ENCODE peak calls at places on chromosomes 1 and 21, in seven cellular contexts. One of them, this sample, is unnamed.

GRCh38 chr1:214569357-214570004 is 18.1 kb upstream of the PTPN14 start:
- DNase-seq in HCT116: no peak
- DNase-seq in H1: no peak
- DNase-seq in K562: no peak
- DNase-seq in GM12878: no peak
- DNase-seq in SK-N-SH: no peak
- DNase-seq in HepG2: no peak
- DNase-seq in this sample: no peak

GRCh38 chr1:206898089-206898908 is 1.1 kb downstream of the IL24 start:
- DNase-seq in HCT116: no peak
- DNase-seq in H1: no peak
- DNase-seq in K562: no peak
- DNase-seq in GM12878: no peak
- DNase-seq in SK-N-SH: no peak
- DNase-seq in HepG2: no peak
- DNase-seq in this sample: no peak

GRCh38 chr1:151326619-151327222 is 495 bp downstream of the PI4KB start:
- DNase-seq in HCT116: no peak
- DNase-seq in H1: no peak
- DNase-seq in K562: no peak
- DNase-seq in GM12878: no peak
- DNase-seq in SK-N-SH: peak
- DNase-seq in HepG2: no peak
- DNase-seq in this sample: peak

GRCh38 chr1:171286032-171286705 is 27.8 kb upstream of the FMO4 start:
- DNase-seq in HCT116: no peak
- DNase-seq in H1: no peak
- DNase-seq in K562: no peak
- DNase-seq in GM12878: no peak
- DNase-seq in SK-N-SH: no peak
- DNase-seq in HepG2: no peak
- DNase-seq in this sample: no peak

GRCh38 chr1:103106426-103107321 is 1.6 kb downstream of the COL11A1 start:
- DNase-seq in HCT116: peak
- DNase-seq in H1: peak
- DNase-seq in K562: no peak
- DNase-seq in GM12878: no peak
- DNase-seq in SK-N-SH: peak
- DNase-seq in HepG2: peak
- DNase-seq in this sample: peak

GRCh38 chr1:209040351-209040750 is 543.2 kb upstream of the CAMK1G start:
- DNase-seq in HCT116: no peak
- DNase-seq in H1: no peak
- DNase-seq in K562: no peak
- DNase-seq in GM12878: no peak
- DNase-seq in SK-N-SH: no peak
- DNase-seq in HepG2: no peak
- DNase-seq in this sample: no peak

GRCh38 chr1:52041551-52042185 is 8.1 kb upstream of the KTI12 start:
- DNase-seq in HCT116: no peak
- DNase-seq in H1: no peak
- DNase-seq in K562: no peak
- DNase-seq in GM12878: no peak
- DNase-seq in SK-N-SH: no peak
- DNase-seq in HepG2: no peak
- DNase-seq in this sample: no peak

GRCh38 chr21:36773111-36773510 is 74.2 kb downstream of the SIM2 start:
- DNase-seq in HCT116: no peak
- DNase-seq in H1: no peak
- DNase-seq in K562: no peak
- DNase-seq in GM12878: no peak
- DNase-seq in SK-N-SH: no peak
- DNase-seq in HepG2: peak
- DNase-seq in this sample: no peak

GRCh38 chr1:168483531-168483930 is 60.3 kb downstream of the XCL2 start:
- DNase-seq in HCT116: no peak
- DNase-seq in H1: no peak
- DNase-seq in K562: no peak
- DNase-seq in GM12878: no peak
- DNase-seq in SK-N-SH: no peak
- DNase-seq in HepG2: no peak
- DNase-seq in this sample: no peak

GRCh38 chr1:153880962-153881361 is 41.8 kb downstream of the GATAD2B start:
- DNase-seq in HCT116: no peak
- DNase-seq in H1: no peak
- DNase-seq in K562: peak
- DNase-seq in GM12878: no peak
- DNase-seq in SK-N-SH: peak
- DNase-seq in HepG2: peak
- DNase-seq in this sample: peak

GRCh38 chr1:37947364-37947763 is 511 bp upstream of the INPP5B start:
- DNase-seq in HCT116: no peak
- DNase-seq in H1: no peak
- DNase-seq in K562: no peak
- DNase-seq in GM12878: no peak
- DNase-seq in SK-N-SH: no peak
- DNase-seq in HepG2: no peak
- DNase-seq in this sample: no peak

GRCh38 chr1:150186789-150187559 is 37.3 kb downstream of the PLEKHO1 start:
- DNase-seq in HCT116: peak
- DNase-seq in H1: no peak
- DNase-seq in K562: peak
- DNase-seq in GM12878: no peak
- DNase-seq in SK-N-SH: peak
- DNase-seq in HepG2: peak
- DNase-seq in this sample: peak

GRCh38 chr1:206049293-206049692 is 3.7 kb upstream of the RHEX start:
- DNase-seq in HCT116: no peak
- DNase-seq in H1: no peak
- DNase-seq in K562: no peak
- DNase-seq in GM12878: peak
- DNase-seq in SK-N-SH: no peak
- DNase-seq in HepG2: no peak
- DNase-seq in this sample: no peak

GRCh38 chr1:168135982-168136708 is 585 bp downstream of the GPR161 start:
- DNase-seq in HCT116: no peak
- DNase-seq in H1: peak
- DNase-seq in K562: peak
- DNase-seq in GM12878: no peak
- DNase-seq in SK-N-SH: peak
- DNase-seq in HepG2: no peak
- DNase-seq in this sample: peak

GRCh38 chr1:32239790-32240139 is 7.3 kb upstream of the FAM167B start:
- DNase-seq in HCT116: no peak
- DNase-seq in H1: no peak
- DNase-seq in K562: no peak
- DNase-seq in GM12878: no peak
- DNase-seq in SK-N-SH: no peak
- DNase-seq in HepG2: no peak
- DNase-seq in this sample: no peak

GRCh38 chr1:156937883-156938282 is 17.5 kb downstream of the LRRC71 start:
- DNase-seq in HCT116: no peak
- DNase-seq in H1: no peak
- DNase-seq in K562: no peak
- DNase-seq in GM12878: no peak
- DNase-seq in SK-N-SH: no peak
- DNase-seq in HepG2: no peak
- DNase-seq in this sample: no peak

GRCh38 chr1:115029526-115029925 is at the start of gene TSHB:
- DNase-seq in HCT116: no peak
- DNase-seq in H1: no peak
- DNase-seq in K562: no peak
- DNase-seq in GM12878: no peak
- DNase-seq in SK-N-SH: no peak
- DNase-seq in HepG2: no peak
- DNase-seq in this sample: no peak

GRCh38 chr1:173206816-173207595 is at the start of gene TNFSF4:
- DNase-seq in HCT116: no peak
- DNase-seq in H1: no peak
- DNase-seq in K562: no peak
- DNase-seq in GM12878: no peak
- DNase-seq in SK-N-SH: no peak
- DNase-seq in HepG2: no peak
- DNase-seq in this sample: no peak

GRCh38 chr1:158998781-158999161 is 10.9 kb upstream of the IFI16 start:
- DNase-seq in HCT116: peak
- DNase-seq in H1: no peak
- DNase-seq in K562: peak
- DNase-seq in GM12878: peak
- DNase-seq in SK-N-SH: peak
- DNase-seq in HepG2: peak
- DNase-seq in this sample: peak

GRCh38 chr1:155082941-155083541 is 4.4 kb downstream of the EFNA3 start:
- DNase-seq in HCT116: no peak
- DNase-seq in H1: no peak
- DNase-seq in K562: no peak
- DNase-seq in GM12878: no peak
- DNase-seq in SK-N-SH: no peak
- DNase-seq in HepG2: no peak
- DNase-seq in this sample: peak

GRCh38 chr1:235067396-235068154 is 61.1 kb downstream of the TOMM20 start:
- DNase-seq in HCT116: peak
- DNase-seq in H1: no peak
- DNase-seq in K562: no peak
- DNase-seq in GM12878: no peak
- DNase-seq in SK-N-SH: no peak
- DNase-seq in HepG2: peak
- DNase-seq in this sample: no peak

DNA sequence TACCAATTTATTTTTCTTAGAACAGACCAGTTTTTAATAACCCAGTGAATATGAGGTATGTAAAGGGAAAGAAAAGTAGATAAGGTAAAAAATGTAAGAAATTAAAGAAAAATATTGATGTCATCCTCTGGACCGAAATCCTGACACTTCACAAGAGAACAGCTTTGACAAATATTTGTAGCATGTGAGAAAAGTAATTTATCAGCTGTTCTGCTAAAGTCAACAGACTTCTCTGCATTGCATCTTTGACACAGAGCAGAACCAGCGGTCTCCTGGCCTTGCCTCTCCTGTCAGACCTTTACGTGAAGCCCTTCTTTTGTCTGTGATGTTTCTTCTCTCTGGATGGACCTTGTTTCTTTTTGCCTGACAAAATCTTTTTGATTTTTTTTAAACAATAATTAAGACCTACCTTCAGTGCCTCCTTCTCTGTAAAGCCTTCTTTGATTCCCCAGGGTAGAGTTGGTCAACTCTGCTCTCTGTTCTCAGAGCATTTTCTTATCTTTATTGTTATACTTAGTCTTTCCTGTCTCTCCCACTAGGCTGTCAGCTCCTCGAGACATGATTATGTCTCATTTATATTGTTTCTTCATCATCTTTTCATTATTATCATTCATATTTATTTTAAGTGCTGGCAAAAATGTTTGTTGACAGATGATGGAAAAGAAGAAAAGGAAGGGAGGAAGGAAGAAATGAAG is 35.4 kb downstream of the RGS4 start:
- DNase-seq in HCT116: no peak
- DNase-seq in H1: no peak
- DNase-seq in K562: no peak
- DNase-seq in GM12878: no peak
- DNase-seq in SK-N-SH: no peak
- DNase-seq in HepG2: no peak
- DNase-seq in this sample: no peak
- TF ChIP-seq JUND in HCT116: no peak
- TF ChIP-seq JUND in H1: no peak
- TF ChIP-seq JUND in K562: no peak
- TF ChIP-seq JUND in GM12878: no peak
- TF ChIP-seq JUND in SK-N-SH: no peak
- TF ChIP-seq JUND in HepG2: no peak
- TF ChIP-seq JUND in this sample: no peak

GRCh38 chr1:243890576-243890975 is 40.5 kb upstream of the AKT3 start:
- DNase-seq in HCT116: no peak
- DNase-seq in H1: no peak
- DNase-seq in K562: no peak
- DNase-seq in GM12878: no peak
- DNase-seq in SK-N-SH: peak
- DNase-seq in HepG2: no peak
- DNase-seq in this sample: no peak
- TF ChIP-seq JUND in HCT116: no peak
- TF ChIP-seq JUND in H1: no peak
- TF ChIP-seq JUND in K562: no peak
- TF ChIP-seq JUND in GM12878: no peak
- TF ChIP-seq JUND in SK-N-SH: peak
- TF ChIP-seq JUND in HepG2: no peak
- TF ChIP-seq JUND in this sample: no peak

GRCh38 chr1:107810552-107810951 is 154.4 kb downstream of the VAV3 start:
- DNase-seq in HCT116: no peak
- DNase-seq in H1: no peak
- DNase-seq in K562: no peak
- DNase-seq in GM12878: no peak
- DNase-seq in SK-N-SH: no peak
- DNase-seq in HepG2: no peak
- DNase-seq in this sample: no peak

GRCh38 chr1:107804746-107805145 is 160.2 kb downstream of the VAV3 start:
- DNase-seq in HCT116: no peak
- DNase-seq in H1: no peak
- DNase-seq in K562: no peak
- DNase-seq in GM12878: no peak
- DNase-seq in SK-N-SH: no peak
- DNase-seq in HepG2: no peak
- DNase-seq in this sample: no peak

GRCh38 chr1:107806902-107807301 is 158.1 kb downstream of the VAV3 start:
- DNase-seq in HCT116: no peak
- DNase-seq in H1: no peak
- DNase-seq in K562: no peak
- DNase-seq in GM12878: no peak
- DNase-seq in SK-N-SH: no peak
- DNase-seq in HepG2: no peak
- DNase-seq in this sample: no peak

GRCh38 chr1:107804134-107804533 is 160.8 kb downstream of the VAV3 start:
- DNase-seq in HCT116: no peak
- DNase-seq in H1: no peak
- DNase-seq in K562: no peak
- DNase-seq in GM12878: no peak
- DNase-seq in SK-N-SH: no peak
- DNase-seq in HepG2: no peak
- DNase-seq in this sample: no peak

GRCh38 chr1:107807405-107807804 is 157.6 kb downstream of the VAV3 start:
- DNase-seq in HCT116: no peak
- DNase-seq in H1: no peak
- DNase-seq in K562: no peak
- DNase-seq in GM12878: no peak
- DNase-seq in SK-N-SH: no peak
- DNase-seq in HepG2: no peak
- DNase-seq in this sample: no peak
- TF ChIP-seq JUND in HCT116: no peak
- TF ChIP-seq JUND in H1: no peak
- TF ChIP-seq JUND in K562: no peak
- TF ChIP-seq JUND in GM12878: no peak
- TF ChIP-seq JUND in SK-N-SH: no peak
- TF ChIP-seq JUND in HepG2: no peak
- TF ChIP-seq JUND in this sample: no peak

DNA sequence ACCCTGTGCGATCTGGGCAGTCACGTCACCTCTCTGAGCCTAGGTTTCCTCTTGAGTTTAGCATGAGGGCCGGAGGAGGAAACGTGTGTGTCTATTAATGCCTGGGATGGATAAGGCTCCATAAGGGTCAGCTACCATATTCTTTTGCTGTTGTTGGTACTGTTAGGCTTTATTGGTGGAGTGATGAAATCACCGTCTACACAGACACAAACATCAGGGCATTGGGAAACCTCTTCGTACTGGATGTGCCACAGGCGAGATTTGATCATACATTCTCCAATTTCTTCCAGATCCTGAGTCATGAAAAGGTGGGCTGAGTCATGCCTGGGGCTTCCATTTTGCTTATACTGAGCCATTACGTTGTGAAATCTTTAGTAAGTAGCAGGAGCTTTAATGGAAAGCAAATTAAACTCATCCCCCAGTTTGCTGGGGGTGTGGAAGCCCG is 24.9 kb upstream of the GRHL3 start:
- DNase-seq in HCT116: no peak
- DNase-seq in H1: no peak
- DNase-seq in K562: no peak
- DNase-seq in GM12878: no peak
- DNase-seq in SK-N-SH: no peak
- DNase-seq in HepG2: no peak
- DNase-seq in this sample: peak
- TF ChIP-seq JUND in HCT116: no peak
- TF ChIP-seq JUND in H1: no peak
- TF ChIP-seq JUND in K562: peak
- TF ChIP-seq JUND in GM12878: no peak
- TF ChIP-seq JUND in SK-N-SH: peak
- TF ChIP-seq JUND in HepG2: no peak
- TF ChIP-seq JUND in this sample: no peak

This sample was measured in T47D.